ENCODE peak calls at places on chromosomes 2 and 18, in seven cellular contexts. One of them, this sample, is unnamed.

GRCh38 chr2:240468300-240469238 is 33.1 kb downstream of the GPC1 start:
- DNase-seq in astrocyte: no peak
- DNase-seq in hepatocyte: peak
- DNase-seq in mammary epithelial cell: no peak
- DNase-seq in PC-9: peak
- DNase-seq in HCT116: no peak
- DNase-seq in fibroblast of lung: no peak
- DNase-seq in this sample: no peak

GRCh38 chr2:128379021-128380005 is 60.6 kb upstream of the HS6ST1 start:
- DNase-seq in astrocyte: peak
- DNase-seq in hepatocyte: peak
- DNase-seq in mammary epithelial cell: no peak
- DNase-seq in PC-9: no peak
- DNase-seq in HCT116: no peak
- DNase-seq in fibroblast of lung: peak
- DNase-seq in this sample: peak

GRCh38 chr2:10124538-10125045 is 2.1 kb downstream of the RRM2 start:
- DNase-seq in astrocyte: peak
- DNase-seq in hepatocyte: peak
- DNase-seq in mammary epithelial cell: peak
- DNase-seq in PC-9: peak
- DNase-seq in HCT116: no peak
- DNase-seq in fibroblast of lung: peak
- DNase-seq in this sample: peak

GRCh38 chr2:187075106-187076070 is 226.4 kb upstream of the ZSWIM2 start:
- DNase-seq in astrocyte: no peak
- DNase-seq in hepatocyte: peak
- DNase-seq in mammary epithelial cell: no peak
- DNase-seq in PC-9: no peak
- DNase-seq in HCT116: no peak
- DNase-seq in fibroblast of lung: no peak
- DNase-seq in this sample: no peak

GRCh38 chr18:13791181-13791580 is 32.8 kb upstream of the MC5R start:
- DNase-seq in astrocyte: no peak
- DNase-seq in hepatocyte: no peak
- DNase-seq in mammary epithelial cell: peak
- DNase-seq in PC-9: no peak
- DNase-seq in HCT116: no peak
- DNase-seq in fibroblast of lung: peak
- DNase-seq in this sample: no peak

GRCh38 chr2:27973592-27973991 is 83.1 kb downstream of the BABAM2 start:
- DNase-seq in astrocyte: no peak
- DNase-seq in hepatocyte: peak
- DNase-seq in mammary epithelial cell: no peak
- DNase-seq in PC-9: no peak
- DNase-seq in HCT116: no peak
- DNase-seq in fibroblast of lung: peak
- DNase-seq in this sample: peak

GRCh38 chr2:108960006-108960405 is 29.0 kb downstream of the EDAR start:
- DNase-seq in astrocyte: no peak
- DNase-seq in hepatocyte: no peak
- DNase-seq in mammary epithelial cell: no peak
- DNase-seq in PC-9: no peak
- DNase-seq in HCT116: no peak
- DNase-seq in fibroblast of lung: no peak
- DNase-seq in this sample: no peak

GRCh38 chr2:46024146-46024779 is 272.9 kb upstream of the EPAS1 start:
- DNase-seq in astrocyte: no peak
- DNase-seq in hepatocyte: no peak
- DNase-seq in mammary epithelial cell: no peak
- DNase-seq in PC-9: no peak
- DNase-seq in HCT116: no peak
- DNase-seq in fibroblast of lung: no peak
- DNase-seq in this sample: no peak

GRCh38 chr2:71862921-71863320 is 284.7 kb downstream of the CYP26B1 start:
- DNase-seq in astrocyte: no peak
- DNase-seq in hepatocyte: no peak
- DNase-seq in mammary epithelial cell: no peak
- DNase-seq in PC-9: no peak
- DNase-seq in HCT116: no peak
- DNase-seq in fibroblast of lung: no peak
- DNase-seq in this sample: no peak

GRCh38 chr2:210616074-210616473 is 59.7 kb downstream of the CPS1 start:
- DNase-seq in astrocyte: no peak
- DNase-seq in hepatocyte: no peak
- DNase-seq in mammary epithelial cell: no peak
- DNase-seq in PC-9: no peak
- DNase-seq in HCT116: no peak
- DNase-seq in fibroblast of lung: no peak
- DNase-seq in this sample: no peak

GRCh38 chr2:86776532-86776931 is 14.2 kb downstream of the CD8A start:
- DNase-seq in astrocyte: no peak
- DNase-seq in hepatocyte: no peak
- DNase-seq in mammary epithelial cell: no peak
- DNase-seq in PC-9: no peak
- DNase-seq in HCT116: no peak
- DNase-seq in fibroblast of lung: no peak
- DNase-seq in this sample: no peak

GRCh38 chr2:75494137-75494769 is 66.5 kb downstream of the EVA1A start:
- DNase-seq in astrocyte: no peak
- DNase-seq in hepatocyte: no peak
- DNase-seq in mammary epithelial cell: peak
- DNase-seq in PC-9: no peak
- DNase-seq in HCT116: no peak
- DNase-seq in fibroblast of lung: no peak
- DNase-seq in this sample: no peak

GRCh38 chr2:235968616-235969324 is 199.4 kb downstream of the GBX2 start:
- DNase-seq in astrocyte: no peak
- DNase-seq in hepatocyte: no peak
- DNase-seq in mammary epithelial cell: no peak
- DNase-seq in PC-9: no peak
- DNase-seq in HCT116: no peak
- DNase-seq in fibroblast of lung: no peak
- DNase-seq in this sample: no peak

DNA sequence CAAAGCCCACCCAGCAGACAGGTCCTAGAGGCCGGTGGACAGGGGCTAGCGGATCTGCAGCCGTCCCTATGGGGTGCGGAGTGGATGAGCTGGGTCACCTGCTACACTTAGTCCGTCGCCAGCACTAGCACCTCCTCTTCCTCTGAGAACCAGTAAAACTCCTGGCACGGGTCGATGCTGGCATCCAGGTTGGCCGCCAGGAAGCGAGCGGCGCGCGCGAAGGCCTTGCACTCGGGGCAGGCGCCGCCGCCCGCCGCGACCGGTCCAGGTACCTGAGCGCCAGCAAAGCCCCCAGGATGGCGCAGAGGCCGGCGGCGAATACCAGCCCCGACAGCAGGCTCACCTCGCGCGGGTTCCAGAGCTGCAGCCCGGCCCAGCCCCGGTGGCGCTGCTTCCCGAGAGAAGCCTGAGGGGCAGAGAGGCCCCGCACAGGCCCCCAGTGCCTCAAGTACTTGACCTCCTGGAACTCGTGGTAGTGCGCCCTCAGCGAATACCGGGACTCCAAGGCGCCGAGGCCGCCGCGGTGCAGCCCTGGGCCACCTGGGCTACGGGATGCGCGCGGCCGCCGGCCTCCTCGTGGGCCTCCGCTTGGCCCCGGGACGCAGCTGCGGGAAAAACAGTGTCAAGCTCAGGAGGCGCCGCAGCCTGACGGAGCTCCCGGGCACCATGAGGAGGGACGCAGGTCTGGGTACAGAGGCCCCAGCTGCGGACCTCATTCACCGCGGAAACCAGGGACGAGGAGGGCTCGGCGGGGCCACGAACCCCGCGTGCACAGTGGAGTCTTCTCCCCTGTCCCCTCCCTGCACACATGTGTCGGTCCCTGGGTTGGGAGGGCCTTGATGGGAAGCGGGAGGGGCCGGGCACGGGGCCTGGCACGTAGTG is 27.5 kb upstream of the ALPP start:
- DNase-seq in astrocyte: no peak
- DNase-seq in hepatocyte: no peak
- DNase-seq in mammary epithelial cell: no peak
- DNase-seq in PC-9: no peak
- DNase-seq in HCT116: no peak
- DNase-seq in fibroblast of lung: no peak
- DNase-seq in this sample: no peak
- TF ChIP-seq EZH2 in astrocyte: peak
- TF ChIP-seq EZH2 in hepatocyte: no peak
- TF ChIP-seq EZH2 in mammary epithelial cell: no peak
- TF ChIP-seq EZH2 in PC-9: no peak
- TF ChIP-seq EZH2 in HCT116: no peak
- TF ChIP-seq EZH2 in fibroblast of lung: no peak
- TF ChIP-seq EZH2 in this sample: no peak

GRCh38 chr18:35306588-35307250 is 16.7 kb upstream of the ZSCAN30 start:
- DNase-seq in astrocyte: no peak
- DNase-seq in hepatocyte: no peak
- DNase-seq in mammary epithelial cell: no peak
- DNase-seq in PC-9: no peak
- DNase-seq in HCT116: no peak
- DNase-seq in fibroblast of lung: peak
- DNase-seq in this sample: no peak
- H3K4me3 ChIP-seq in astrocyte: no peak
- H3K4me3 ChIP-seq in hepatocyte: no peak
- H3K4me3 ChIP-seq in mammary epithelial cell: no peak
- H3K4me3 ChIP-seq in PC-9: no peak
- H3K4me3 ChIP-seq in HCT116: no peak
- H3K4me3 ChIP-seq in fibroblast of lung: no peak
- H3K4me3 ChIP-seq in this sample: no peak

GRCh38 chr2:200475795-200476194 is 34.1 kb downstream of the KCTD18 start:
- DNase-seq in astrocyte: no peak
- DNase-seq in hepatocyte: no peak
- DNase-seq in mammary epithelial cell: no peak
- DNase-seq in PC-9: no peak
- DNase-seq in HCT116: no peak
- DNase-seq in fibroblast of lung: no peak
- DNase-seq in this sample: no peak
- TF ChIP-seq EZH2 in astrocyte: no peak
- TF ChIP-seq EZH2 in hepatocyte: no peak
- TF ChIP-seq EZH2 in mammary epithelial cell: no peak
- TF ChIP-seq EZH2 in PC-9: no peak
- TF ChIP-seq EZH2 in HCT116: no peak
- TF ChIP-seq EZH2 in fibroblast of lung: no peak
- TF ChIP-seq EZH2 in this sample: no peak

GRCh38 chr2:15750433-15750814 is 158.8 kb downstream of the DDX1 start:
- DNase-seq in astrocyte: no peak
- DNase-seq in hepatocyte: no peak
- DNase-seq in mammary epithelial cell: no peak
- DNase-seq in PC-9: no peak
- DNase-seq in HCT116: no peak
- DNase-seq in fibroblast of lung: no peak
- DNase-seq in this sample: no peak
- H3K4me3 ChIP-seq in astrocyte: no peak
- H3K4me3 ChIP-seq in hepatocyte: no peak
- H3K4me3 ChIP-seq in mammary epithelial cell: no peak
- H3K4me3 ChIP-seq in PC-9: no peak
- H3K4me3 ChIP-seq in HCT116: no peak
- H3K4me3 ChIP-seq in fibroblast of lung: no peak
- H3K4me3 ChIP-seq in this sample: no peak

DNA sequence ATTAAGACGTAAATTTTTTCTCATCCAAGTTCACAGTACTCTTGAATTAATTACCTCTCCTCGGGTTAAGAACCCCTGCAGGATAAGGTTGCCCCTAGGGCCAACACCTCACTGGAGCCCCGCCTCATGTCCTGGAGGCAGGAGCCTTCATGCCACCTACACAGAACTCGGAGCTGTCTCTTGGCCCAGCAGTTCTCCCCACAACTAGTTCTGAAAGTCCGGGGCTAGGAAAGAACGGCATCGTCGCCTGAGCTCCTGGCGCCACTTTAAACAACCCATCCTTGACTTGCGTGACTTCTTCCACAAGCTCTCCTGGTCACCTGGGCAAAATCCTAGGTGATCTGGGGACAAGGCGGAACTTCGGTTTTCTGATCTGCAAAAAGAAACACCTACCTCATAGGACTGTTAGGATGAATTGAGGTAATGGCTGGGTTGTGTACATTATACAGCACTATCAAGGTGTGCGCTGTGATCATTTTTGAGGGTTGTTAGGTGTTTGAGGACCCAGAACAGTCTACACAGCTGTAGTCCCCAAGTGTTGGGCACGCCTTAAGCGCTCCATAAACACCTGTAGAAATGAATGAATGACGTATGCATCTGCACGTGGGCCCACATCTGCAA is 641 bp upstream of the ITGA6 start:
- DNase-seq in astrocyte: no peak
- DNase-seq in hepatocyte: no peak
- DNase-seq in mammary epithelial cell: no peak
- DNase-seq in PC-9: no peak
- DNase-seq in HCT116: no peak
- DNase-seq in fibroblast of lung: no peak
- DNase-seq in this sample: no peak
- TF ChIP-seq EZH2 in astrocyte: no peak
- TF ChIP-seq EZH2 in hepatocyte: no peak
- TF ChIP-seq EZH2 in mammary epithelial cell: no peak
- TF ChIP-seq EZH2 in PC-9: no peak
- TF ChIP-seq EZH2 in HCT116: no peak
- TF ChIP-seq EZH2 in fibroblast of lung: no peak
- TF ChIP-seq EZH2 in this sample: no peak

This sample was measured in neural progenitor cell.